ENCODE peak calls at places on chromosomes 3 and 15, in eight cellular contexts. W is sigmoid colon; V is psoas muscle; L is CD4-positive, alpha-beta T cell; D is GM12865; H is esophagus squamous epithelium; Q is AG04449; Z is dorsolateral prefrontal cortex. T is an unnamed sample.

GRCh38 chr15:68783226-68784054 is 37.3 kb downstream of the ANP32A start:
- DNase-seq in W (peak), V (peak), L (peak), D (peak), H (no peak), Q (no peak), Z (no peak), T (no peak)

GRCh38 chr15:63514533-63514943 is 10.1 kb downstream of the USP3 start:
- DNase-seq in W (no peak), V (no peak), L (no peak), D (no peak), H (no peak), Q (no peak), Z (no peak), T (peak)

GRCh38 chr3:134650431-134651346 is at the start of gene KY:
- DNase-seq in W (no peak), V (peak), L (no peak), D (no peak), H (no peak), Q (no peak), Z (peak), T (no peak)

GRCh38 chr3:146781606-146782005 is 176.5 kb upstream of the PLSCR5 start:
- DNase-seq in W (no peak), V (no peak), L (no peak), D (no peak), H (no peak), Q (peak), Z (no peak), T (peak)

GRCh38 chr3:167813169-167814123 is 77.9 kb downstream of the SERPINI1 start:
- DNase-seq in W (no peak), V (no peak), L (no peak), D (no peak), H (no peak), Q (no peak), Z (no peak), T (no peak)

GRCh38 chr3:97111237-97111636 is 296.8 kb downstream of the EPHA6 start:
- DNase-seq in W (no peak), V (no peak), L (no peak), D (no peak), H (no peak), Q (no peak), Z (no peak), T (no peak)

GRCh38 chr3:46935168-46935858 is 41.2 kb downstream of the CCDC12 start:
- DNase-seq in W (peak), V (peak), L (no peak), D (no peak), H (no peak), Q (peak), Z (no peak), T (peak)

GRCh38 chr15:55403531-55403930 is 4.6 kb downstream of the CCPG1 start:
- DNase-seq in W (no peak), V (no peak), L (no peak), D (peak), H (no peak), Q (peak), Z (no peak), T (peak)

GRCh38 chr15:70362911-70363310 is 265.2 kb upstream of the TLE3 start:
- DNase-seq in W (peak), V (peak), L (no peak), D (peak), H (no peak), Q (no peak), Z (no peak), T (no peak)

GRCh38 chr15:98547741-98548166 is 100.6 kb upstream of the IGF1R start:
- DNase-seq in W (peak), V (peak), L (no peak), D (no peak), H (no peak), Q (no peak), Z (no peak), T (no peak)

GRCh38 chr3:96434616-96435015 is 379.8 kb upstream of the EPHA6 start:
- DNase-seq in W (no peak), V (no peak), L (no peak), D (no peak), H (no peak), Q (no peak), Z (no peak), T (no peak)

GRCh38 chr3:186180151-186180550 is 71.3 kb upstream of the ETV5 start:
- DNase-seq in W (no peak), V (no peak), L (no peak), D (no peak), H (no peak), Q (no peak), Z (no peak), T (no peak)

GRCh38 chr15:68375191-68375631 is 56.8 kb downstream of the ITGA11 start:
- DNase-seq in W (peak), V (no peak), L (no peak), D (no peak), H (no peak), Q (no peak), Z (no peak), T (no peak)

DNA sequence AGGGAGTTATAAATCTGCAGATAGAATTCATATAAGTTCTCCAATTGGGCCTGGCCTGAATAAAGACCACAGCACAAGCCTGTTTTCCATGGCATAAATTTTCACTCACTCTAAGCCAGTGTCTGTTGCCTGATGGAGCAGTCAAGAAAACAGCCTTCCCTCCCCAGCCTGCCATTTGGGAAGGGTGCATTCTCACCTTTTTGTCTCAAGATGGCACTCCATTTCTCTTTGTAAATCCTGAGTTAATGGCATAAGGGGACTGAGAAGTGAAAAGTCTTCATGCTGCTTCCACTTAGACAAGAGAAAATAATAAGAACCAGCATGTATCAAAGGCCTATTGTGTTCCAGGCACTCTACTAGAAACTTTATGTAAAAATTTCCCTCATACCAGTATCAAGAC is 115.6 kb upstream of the MANF start:
- DNase-seq in W (no peak), V (no peak), L (no peak), D (no peak), H (no peak), Q (no peak), Z (no peak), T (no peak)
- TF ChIP-seq CTCF in W (no peak), V (no peak), L (peak), D (no peak), H (no peak), Q (peak), Z (no peak), T (no peak)

DNA sequence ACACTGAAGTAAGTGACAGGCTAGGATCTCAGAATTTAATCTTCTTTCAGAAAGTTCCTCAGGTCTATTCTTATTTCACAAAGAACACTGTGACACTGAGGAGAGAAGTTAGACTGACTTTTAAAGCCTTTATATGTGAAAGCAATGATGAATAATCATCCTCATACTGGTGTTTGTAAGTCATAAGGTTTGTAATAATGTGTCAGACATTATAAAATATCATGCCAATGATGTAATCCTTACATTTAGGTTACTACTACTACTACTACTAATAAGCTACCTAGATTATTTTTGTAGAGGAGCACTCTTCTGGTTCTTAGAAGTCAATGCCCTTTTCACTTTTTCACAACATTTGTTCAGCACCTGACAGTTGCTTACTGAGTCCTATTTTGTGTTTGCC is 33.4 kb downstream of the FANCD2OS start:
- DNase-seq in W (no peak), V (no peak), L (no peak), D (no peak), H (no peak), Q (no peak), Z (no peak), T (no peak)
- TF ChIP-seq CTCF in W (no peak), V (no peak), L (no peak), D (no peak), H (no peak), Q (no peak), Z (no peak), T (no peak)

GRCh38 chr15:94252906-94253305 is 21.5 kb downstream of the MCTP2 start:
- DNase-seq in W (no peak), V (no peak), L (no peak), D (no peak), H (no peak), Q (no peak), Z (no peak), T (no peak)

GRCh38 chr15:94252223-94252766 is 20.9 kb downstream of the MCTP2 start:
- DNase-seq in W (no peak), V (no peak), L (no peak), D (no peak), H (no peak), Q (no peak), Z (no peak), T (no peak)

GRCh38 chr15:94253742-94254141 is 22.4 kb downstream of the MCTP2 start:
- DNase-seq in W (no peak), V (no peak), L (no peak), D (no peak), H (no peak), Q (no peak), Z (no peak), T (no peak)

GRCh38 chr15:94258246-94258645 is 26.9 kb downstream of the MCTP2 start:
- DNase-seq in W (no peak), V (no peak), L (no peak), D (peak), H (no peak), Q (no peak), Z (no peak), T (no peak)

GRCh38 chr15:94255540-94255939 is 24.2 kb downstream of the MCTP2 start:
- DNase-seq in W (no peak), V (no peak), L (no peak), D (no peak), H (no peak), Q (no peak), Z (no peak), T (no peak)
- TF ChIP-seq CTCF in W (no peak), V (no peak), L (no peak), D (no peak), H (no peak), Q (no peak), Z (no peak), T (no peak)

GRCh38 chr15:86553116-86553515 is 473.4 kb downstream of the AGBL1 start:
- DNase-seq in W (no peak), V (no peak), L (no peak), D (no peak), H (no peak), Q (no peak), Z (no peak), T (no peak)

GRCh38 chr15:86558252-86558651 is 478.6 kb downstream of the AGBL1 start:
- DNase-seq in W (no peak), V (no peak), L (no peak), D (no peak), H (no peak), Q (no peak), Z (no peak), T (no peak)

GRCh38 chr15:86555939-86556725 is 476.5 kb downstream of the AGBL1 start:
- DNase-seq in W (no peak), V (no peak), L (no peak), D (no peak), H (no peak), Q (no peak), Z (no peak), T (no peak)

GRCh38 chr15:86558678-86559077 is 479.0 kb downstream of the AGBL1 start:
- DNase-seq in W (no peak), V (no peak), L (no peak), D (no peak), H (no peak), Q (no peak), Z (no peak), T (no peak)

GRCh38 chr15:86555114-86555513 is 475.4 kb downstream of the AGBL1 start:
- DNase-seq in W (no peak), V (no peak), L (no peak), D (no peak), H (no peak), Q (no peak), Z (no peak), T (no peak)
- TF ChIP-seq CTCF in W (no peak), V (no peak), L (no peak), D (no peak), H (no peak), Q (no peak), Z (no peak), T (no peak)

GRCh38 chr15:79065744-79066376 is 24.7 kb downstream of the RASGRF1 start:
- DNase-seq in W (peak), V (no peak), L (no peak), D (no peak), H (no peak), Q (no peak), Z (no peak), T (no peak)
- TF ChIP-seq CTCF in W (no peak), V (no peak), L (no peak), D (no peak), H (no peak), Q (no peak), Z (no peak), T (no peak)

GRCh38 chr15:67135494-67135893 is 70.1 kb downstream of the SMAD3 start:
- DNase-seq in W (peak), V (no peak), L (no peak), D (no peak), H (no peak), Q (no peak), Z (no peak), T (peak)
- TF ChIP-seq CTCF in W (peak), V (peak), L (no peak), D (no peak), H (no peak), Q (no peak), Z (no peak), T (peak)

GRCh38 chr3:39183231-39184080 is 8.9 kb downstream of the XIRP1 start:
- DNase-seq in W (peak), V (no peak), L (no peak), D (no peak), H (no peak), Q (no peak), Z (no peak), T (no peak)
- TF ChIP-seq CTCF in W (no peak), V (no peak), L (no peak), D (no peak), H (no peak), Q (no peak), Z (no peak), T (no peak)

DNA sequence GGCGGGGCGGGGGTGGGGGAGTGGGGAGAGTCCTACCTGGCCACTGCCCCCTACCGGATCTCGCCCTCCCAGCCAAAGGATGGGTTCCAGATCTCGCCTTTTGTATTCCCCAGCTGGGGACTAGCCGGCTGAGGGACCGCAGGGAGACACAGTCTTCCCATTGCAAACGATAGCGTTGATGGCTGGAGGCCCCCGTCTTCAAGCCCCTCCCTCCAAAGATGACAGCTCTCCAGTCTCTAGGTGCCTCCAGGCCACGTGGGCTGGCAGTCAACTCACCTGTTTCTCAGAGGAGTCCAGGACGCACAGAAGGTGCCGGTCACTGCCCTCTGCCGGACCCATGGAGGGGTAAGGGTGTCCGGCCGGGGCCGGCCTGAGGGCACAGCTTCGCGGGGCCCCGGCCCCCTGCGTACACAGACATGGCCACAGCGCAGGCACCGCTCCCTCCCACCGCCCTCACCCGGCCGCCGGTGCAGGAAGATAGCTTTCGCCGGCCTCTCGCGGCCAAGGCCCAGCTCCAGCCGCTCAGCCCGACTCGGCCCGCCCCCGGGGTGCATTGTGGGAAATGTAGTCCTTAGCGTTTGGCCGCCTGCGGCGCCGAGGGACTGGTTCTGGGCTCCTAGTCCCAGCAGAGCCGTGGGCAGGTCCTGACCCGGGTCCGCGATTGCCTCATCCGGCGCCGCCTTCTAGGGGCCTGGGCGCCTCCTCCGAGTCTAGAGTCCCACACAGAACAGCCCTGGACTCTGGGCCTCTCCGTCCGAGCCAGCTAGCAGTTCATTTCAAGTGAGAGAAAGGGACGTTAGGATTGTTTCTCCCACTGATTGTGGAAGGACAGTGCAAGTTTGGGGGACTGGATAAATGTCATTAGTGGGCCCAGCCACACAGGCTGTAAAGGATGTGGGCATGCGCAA is at the start of gene MON1A:
- DNase-seq in W (peak), V (peak), L (peak), D (peak), H (peak), Q (no peak), Z (peak), T (peak)
- TF ChIP-seq CTCF in W (peak), V (peak), L (no peak), D (peak), H (peak), Q (peak), Z (no peak), T (peak)

T was measured in HFFc6.